ENCODE peak calls at places on chromosomes 12 and 14, in nine cellular contexts. One of them, this sample, is unnamed.

GRCh38 chr12:2082321-2082720 is 29.5 kb downstream of the CACNA1C start:
- DNase-seq in neural progenitor cell: no peak
- DNase-seq in pancreas: no peak
- DNase-seq in OCI-LY7: no peak
- DNase-seq in uterus: no peak
- DNase-seq in ovary: no peak
- DNase-seq in body of pancreas: no peak
- DNase-seq in breast epithelium: no peak
- DNase-seq in heart left ventricle: no peak
- DNase-seq in this sample: no peak

GRCh38 chr12:48104531-48104930 is 1.3 kb downstream of the SENP1 start:
- DNase-seq in OCI-LY7: peak; percentile 19
- DNase-seq in neural progenitor cell: no peak
- DNase-seq in body of pancreas: no peak
- DNase-seq in uterus: no peak
- DNase-seq in pancreas: no peak
- DNase-seq in ovary: no peak
- DNase-seq in heart left ventricle: no peak
- DNase-seq in breast epithelium: no peak
- DNase-seq in this sample: no peak

GRCh38 chr14:71179046-71179445 is 271.8 kb downstream of the PCNX1 start:
- DNase-seq in heart left ventricle: no peak
- DNase-seq in OCI-LY7: no peak
- DNase-seq in uterus: no peak
- DNase-seq in pancreas: no peak
- DNase-seq in breast epithelium: peak; percentile 76
- DNase-seq in body of pancreas: no peak
- DNase-seq in neural progenitor cell: no peak
- DNase-seq in ovary: no peak
- DNase-seq in this sample: no peak

GRCh38 chr12:117032593-117033381 is 66.4 kb downstream of the TESC start:
- DNase-seq in neural progenitor cell: peak; percentile 45
- DNase-seq in pancreas: peak; percentile 91
- DNase-seq in heart left ventricle: no peak
- DNase-seq in OCI-LY7: no peak
- DNase-seq in ovary: peak; percentile 41
- DNase-seq in body of pancreas: peak; percentile 82
- DNase-seq in breast epithelium: no peak
- DNase-seq in uterus: no peak
- DNase-seq in this sample: no peak

GRCh38 chr12:130013771-130014484 is 110.1 kb upstream of the TMEM132D start:
- DNase-seq in heart left ventricle: no peak
- DNase-seq in OCI-LY7: peak; percentile 29
- DNase-seq in uterus: no peak
- DNase-seq in body of pancreas: peak; percentile 60
- DNase-seq in neural progenitor cell: peak; percentile 84
- DNase-seq in breast epithelium: no peak
- DNase-seq in ovary: no peak
- DNase-seq in pancreas: peak; percentile 79
- DNase-seq in this sample: peak; percentile 34

GRCh38 chr12:108638141-108638823 is 4.6 kb upstream of the SELPLG start:
- DNase-seq in neural progenitor cell: peak; percentile 91
- DNase-seq in body of pancreas: no peak
- DNase-seq in heart left ventricle: peak; percentile 63
- DNase-seq in ovary: no peak
- DNase-seq in OCI-LY7: peak; percentile 77
- DNase-seq in uterus: peak; percentile 57
- DNase-seq in breast epithelium: no peak
- DNase-seq in pancreas: no peak
- DNase-seq in this sample: no peak

GRCh38 chr14:105666420-105666819 is 140.0 kb downstream of the TMEM121 start:
- DNase-seq in OCI-LY7: no peak
- DNase-seq in uterus: no peak
- DNase-seq in heart left ventricle: no peak
- DNase-seq in neural progenitor cell: no peak
- DNase-seq in body of pancreas: no peak
- DNase-seq in pancreas: no peak
- DNase-seq in breast epithelium: no peak
- DNase-seq in ovary: no peak
- DNase-seq in this sample: no peak

GRCh38 chr14:75495882-75496281 is 26.4 kb upstream of the BATF start:
- DNase-seq in neural progenitor cell: no peak
- DNase-seq in ovary: no peak
- DNase-seq in pancreas: no peak
- DNase-seq in heart left ventricle: no peak
- DNase-seq in uterus: no peak
- DNase-seq in breast epithelium: no peak
- DNase-seq in body of pancreas: no peak
- DNase-seq in OCI-LY7: no peak
- DNase-seq in this sample: no peak

GRCh38 chr14:25014440-25014839 is 35.5 kb downstream of the STXBP6 start:
- DNase-seq in neural progenitor cell: no peak
- DNase-seq in pancreas: no peak
- DNase-seq in uterus: no peak
- DNase-seq in OCI-LY7: no peak
- DNase-seq in heart left ventricle: no peak
- DNase-seq in breast epithelium: no peak
- DNase-seq in ovary: no peak
- DNase-seq in body of pancreas: no peak
- DNase-seq in this sample: no peak

GRCh38 chr14:105311838-105312237 is 2.7 kb upstream of the PACS2 start:
- DNase-seq in pancreas: no peak
- DNase-seq in ovary: no peak
- DNase-seq in body of pancreas: no peak
- DNase-seq in uterus: no peak
- DNase-seq in heart left ventricle: no peak
- DNase-seq in breast epithelium: no peak
- DNase-seq in OCI-LY7: no peak
- DNase-seq in neural progenitor cell: peak; percentile 56
- DNase-seq in this sample: no peak

GRCh38 chr12:124411291-124411878 is 116.5 kb downstream of the RFLNA start:
- DNase-seq in body of pancreas: no peak
- DNase-seq in breast epithelium: no peak
- DNase-seq in pancreas: no peak
- DNase-seq in OCI-LY7: no peak
- DNase-seq in heart left ventricle: no peak
- DNase-seq in neural progenitor cell: peak; percentile 43
- DNase-seq in ovary: peak; percentile 87
- DNase-seq in uterus: peak; percentile 93
- DNase-seq in this sample: no peak

GRCh38 chr12:124411953-124412645 is 117.2 kb downstream of the RFLNA start:
- DNase-seq in pancreas: no peak
- DNase-seq in neural progenitor cell: no peak
- DNase-seq in body of pancreas: no peak
- DNase-seq in breast epithelium: no peak
- DNase-seq in heart left ventricle: no peak
- DNase-seq in OCI-LY7: no peak
- DNase-seq in ovary: peak; percentile 48
- DNase-seq in uterus: peak; percentile 53
- DNase-seq in this sample: no peak

GRCh38 chr12:124413915-124414314 is 119.0 kb downstream of the RFLNA start:
- DNase-seq in ovary: no peak
- DNase-seq in breast epithelium: no peak
- DNase-seq in body of pancreas: no peak
- DNase-seq in uterus: no peak
- DNase-seq in heart left ventricle: no peak
- DNase-seq in OCI-LY7: no peak
- DNase-seq in neural progenitor cell: no peak
- DNase-seq in pancreas: no peak
- DNase-seq in this sample: no peak

GRCh38 chr12:124413401-124413800 is 118.5 kb downstream of the RFLNA start:
- DNase-seq in body of pancreas: no peak
- DNase-seq in OCI-LY7: no peak
- DNase-seq in ovary: peak; percentile 57
- DNase-seq in neural progenitor cell: no peak
- DNase-seq in uterus: no peak
- DNase-seq in breast epithelium: no peak
- DNase-seq in pancreas: no peak
- DNase-seq in heart left ventricle: peak; percentile 63
- DNase-seq in this sample: no peak

GRCh38 chr12:124412646-124413015 is 117.7 kb downstream of the RFLNA start:
- DNase-seq in body of pancreas: no peak
- DNase-seq in neural progenitor cell: no peak
- DNase-seq in pancreas: no peak
- DNase-seq in OCI-LY7: no peak
- DNase-seq in breast epithelium: no peak
- DNase-seq in heart left ventricle: no peak
- DNase-seq in ovary: peak; percentile 41
- DNase-seq in uterus: no peak
- DNase-seq in this sample: no peak
- H3K27ac ChIP-seq in body of pancreas: no peak overlapping the region
- H3K27ac ChIP-seq in neural progenitor cell: no peak overlapping the region
- H3K27ac ChIP-seq in pancreas: no peak overlapping the region
- H3K27ac ChIP-seq in OCI-LY7: no peak overlapping the region
- H3K27ac ChIP-seq in breast epithelium: peak overlapping the region; percentile 13
- H3K27ac ChIP-seq in heart left ventricle: peak overlapping the region; percentile 78
- H3K27ac ChIP-seq in ovary: peak overlapping the region; percentile 36
- H3K27ac ChIP-seq in uterus: peak overlapping the region; percentile 89
- H3K27ac ChIP-seq in this sample: peak overlapping the region; percentile 65

GRCh38 chr12:114680498-114681148 is 3.4 kb downstream of the TBX3 start:
- DNase-seq in breast epithelium: no peak
- DNase-seq in pancreas: no peak
- DNase-seq in neural progenitor cell: no peak
- DNase-seq in OCI-LY7: no peak
- DNase-seq in heart left ventricle: no peak
- DNase-seq in body of pancreas: no peak
- DNase-seq in ovary: no peak
- DNase-seq in uterus: no peak
- DNase-seq in this sample: no peak

GRCh38 chr12:114682101-114682919 is 1.7 kb downstream of the TBX3 start:
- DNase-seq in pancreas: no peak
- DNase-seq in neural progenitor cell: no peak
- DNase-seq in ovary: no peak
- DNase-seq in heart left ventricle: no peak
- DNase-seq in OCI-LY7: no peak
- DNase-seq in body of pancreas: no peak
- DNase-seq in uterus: no peak
- DNase-seq in breast epithelium: no peak
- DNase-seq in this sample: no peak

GRCh38 chr12:114682920-114683708 is 861 bp downstream of the TBX3 start:
- DNase-seq in pancreas: no peak
- DNase-seq in uterus: no peak
- DNase-seq in ovary: peak; percentile 48
- DNase-seq in neural progenitor cell: peak; percentile 75
- DNase-seq in breast epithelium: no peak
- DNase-seq in OCI-LY7: no peak
- DNase-seq in heart left ventricle: peak; percentile 43
- DNase-seq in body of pancreas: no peak
- DNase-seq in this sample: no peak

GRCh38 chr12:114679942-114680341 is 4.0 kb downstream of the TBX3 start:
- DNase-seq in neural progenitor cell: no peak
- DNase-seq in breast epithelium: no peak
- DNase-seq in uterus: no peak
- DNase-seq in ovary: no peak
- DNase-seq in heart left ventricle: no peak
- DNase-seq in body of pancreas: no peak
- DNase-seq in OCI-LY7: no peak
- DNase-seq in pancreas: no peak
- DNase-seq in this sample: no peak

DNA sequence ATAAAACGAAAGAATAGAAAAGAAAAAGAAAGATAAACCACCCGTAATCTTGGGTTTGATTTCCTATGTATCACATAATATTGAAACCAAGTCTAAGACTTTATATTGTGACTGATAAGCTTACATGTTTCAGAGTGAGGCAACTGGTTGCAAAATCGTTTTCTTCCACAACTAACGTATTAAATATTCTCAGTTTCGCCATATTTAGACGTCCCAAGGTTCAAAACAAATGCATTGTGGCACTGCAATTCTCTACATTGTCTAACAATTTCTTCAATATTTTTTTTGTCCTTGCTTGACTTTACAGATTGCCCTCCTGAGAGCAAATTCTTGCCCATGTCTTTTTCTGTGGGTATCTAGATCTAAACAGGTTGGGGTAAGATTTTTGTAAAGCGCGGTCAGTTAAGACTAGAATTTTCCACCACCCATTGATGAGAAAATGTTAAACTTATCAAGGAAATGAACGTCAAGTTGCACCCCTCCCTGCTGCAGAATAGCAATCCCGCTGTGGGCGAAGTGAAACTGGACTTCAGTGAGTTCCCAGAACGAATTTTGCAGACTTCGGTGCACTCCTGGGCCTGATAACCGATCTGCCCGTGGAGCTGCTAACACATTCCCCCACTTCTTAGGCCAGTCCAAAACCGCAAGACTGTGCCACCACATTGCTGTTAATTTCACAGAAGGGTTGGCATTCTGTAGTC is 2.7 kb downstream of the TBX3 start:
- DNase-seq in breast epithelium: no peak
- DNase-seq in ovary: no peak
- DNase-seq in uterus: no peak
- DNase-seq in body of pancreas: no peak
- DNase-seq in OCI-LY7: no peak
- DNase-seq in heart left ventricle: no peak
- DNase-seq in neural progenitor cell: no peak
- DNase-seq in pancreas: no peak
- DNase-seq in this sample: no peak
- H3K4me3 ChIP-seq in breast epithelium: peak overlapping the region; percentile 84
- H3K4me3 ChIP-seq in ovary: peak overlapping the region; percentile 49
- H3K4me3 ChIP-seq in uterus: peak overlapping the region; percentile 58
- H3K4me3 ChIP-seq in body of pancreas: no peak overlapping the region
- H3K4me3 ChIP-seq in OCI-LY7: no peak overlapping the region
- H3K4me3 ChIP-seq in heart left ventricle: peak overlapping the region; percentile 76
- H3K4me3 ChIP-seq in neural progenitor cell: no peak overlapping the region
- H3K4me3 ChIP-seq in pancreas: peak overlapping the region; percentile 54
- H3K4me3 ChIP-seq in this sample: peak overlapping the region; percentile 94

GRCh38 chr12:52246720-52247621 is 13.9 kb downstream of the KRT7 start:
- DNase-seq in neural progenitor cell: no peak
- DNase-seq in OCI-LY7: no peak
- DNase-seq in ovary: no peak
- DNase-seq in body of pancreas: peak; percentile 86
- DNase-seq in breast epithelium: peak; percentile 67
- DNase-seq in pancreas: peak; percentile 83
- DNase-seq in heart left ventricle: no peak
- DNase-seq in uterus: no peak
- DNase-seq in this sample: peak; percentile 48
- H3K27ac ChIP-seq in neural progenitor cell: no peak overlapping the region
- H3K27ac ChIP-seq in OCI-LY7: no peak overlapping the region
- H3K27ac ChIP-seq in ovary: no peak overlapping the region
- H3K27ac ChIP-seq in body of pancreas: peak overlapping the region; percentile 96
- H3K27ac ChIP-seq in breast epithelium: peak overlapping the region; percentile 98
- H3K27ac ChIP-seq in pancreas: peak overlapping the region; percentile 95
- H3K27ac ChIP-seq in heart left ventricle: no peak overlapping the region
- H3K27ac ChIP-seq in uterus: no peak overlapping the region
- H3K27ac ChIP-seq in this sample: peak overlapping the region; percentile 87

DNA sequence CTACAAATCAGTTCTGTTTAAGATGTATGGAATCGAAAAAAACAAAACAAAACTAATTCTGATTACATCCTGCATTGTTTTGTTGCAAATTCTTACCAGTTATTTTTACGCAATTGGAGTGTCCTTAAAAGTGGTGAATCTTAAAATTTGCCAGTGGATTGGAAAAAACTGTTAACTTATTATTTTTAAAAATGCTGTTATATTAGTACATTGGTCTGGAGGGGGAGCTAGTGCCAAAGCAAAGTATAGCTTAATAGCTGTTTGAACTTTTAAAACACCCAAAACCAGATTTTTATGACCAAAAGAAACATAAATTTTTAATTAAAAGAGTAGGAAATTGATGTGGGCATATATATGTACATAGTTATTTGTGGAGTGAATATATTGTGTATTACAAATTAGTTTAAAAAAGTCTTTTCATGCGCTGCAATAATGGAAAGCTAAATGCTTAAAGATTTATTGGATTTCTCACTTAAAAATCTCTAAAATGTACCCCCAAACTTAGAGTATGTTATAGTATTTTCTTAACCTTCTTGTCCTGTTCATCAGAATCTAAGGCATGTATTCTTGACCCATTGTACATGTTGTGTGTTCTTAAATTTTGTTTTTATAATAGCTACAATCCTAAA is 2.5 kb downstream of the FUT8 start:
- DNase-seq in ovary: no peak
- DNase-seq in neural progenitor cell: peak; percentile 37
- DNase-seq in breast epithelium: no peak
- DNase-seq in body of pancreas: no peak
- DNase-seq in OCI-LY7: peak; percentile 64
- DNase-seq in pancreas: no peak
- DNase-seq in uterus: no peak
- DNase-seq in heart left ventricle: no peak
- DNase-seq in this sample: no peak
- H3K4me3 ChIP-seq in ovary: no peak overlapping the region
- H3K4me3 ChIP-seq in neural progenitor cell: peak overlapping the region; percentile 98
- H3K4me3 ChIP-seq in breast epithelium: peak overlapping the region; percentile 21
- H3K4me3 ChIP-seq in body of pancreas: no peak overlapping the region
- H3K4me3 ChIP-seq in OCI-LY7: peak overlapping the region; percentile 91
- H3K4me3 ChIP-seq in pancreas: no peak overlapping the region
- H3K4me3 ChIP-seq in uterus: no peak overlapping the region
- H3K4me3 ChIP-seq in heart left ventricle: no peak overlapping the region
- H3K4me3 ChIP-seq in this sample: no peak overlapping the region

This sample was measured in prostate gland.